ENCODE peak calls at places on chromosomes 16 and 17, in seven cellular contexts. G, V, L, W, T, A and D are unnamed samples.

GRCh38 chr16:66070140-66070887 is 296.2 kb upstream of the CDH5 start:
- DNase-seq in A (no peak), G (no peak), L (peak), T (peak), V (no peak), W (peak), D (no peak)

GRCh38 chr17:78184311-78184710 is 2.5 kb downstream of the TK1 start:
- DNase-seq in T (no peak), W (no peak), A (no peak), G (no peak), L (peak), V (no peak), D (no peak)

GRCh38 chr17:60678118-60678444 is 430 bp downstream of the BCAS3 start:
- DNase-seq in G (no peak), W (no peak), T (no peak), L (no peak), A (no peak), V (no peak), D (no peak)

GRCh38 chr17:17966399-17966798 is 5.8 kb downstream of the TOM1L2 start:
- DNase-seq in A (no peak), L (no peak), W (no peak), G (no peak), T (no peak), V (no peak), D (no peak)

GRCh38 chr16:2115591-2115973 is 20.1 kb downstream of the PKD1 start:
- DNase-seq in V (no peak), A (no peak), G (no peak), T (no peak), W (no peak), L (no peak), D (no peak)

GRCh38 chr16:11390573-11391495 is 45.6 kb downstream of the RMI2 start:
- DNase-seq in V (no peak), G (no peak), T (no peak), L (no peak), W (no peak), A (no peak), D (no peak)

GRCh38 chr16:82136956-82137818 is 32.8 kb downstream of the MPHOSPH6 start:
- DNase-seq in G (no peak), L (no peak), T (no peak), V (no peak), A (no peak), W (no peak), D (no peak)

GRCh38 chr16:64417711-64418227 is 704.1 kb downstream of the CDH11 start:
- DNase-seq in W (no peak), G (no peak), A (no peak), L (no peak), V (no peak), T (no peak), D (peak)

GRCh38 chr16:49890876-49891275 is 35.0 kb upstream of the ZNF423 start:
- DNase-seq in A (no peak), L (peak), T (no peak), W (no peak), G (no peak), V (peak), D (no peak)

GRCh38 chr17:31275126-31275525 is 21.9 kb downstream of the OMG start:
- DNase-seq in A (no peak), G (no peak), L (no peak), T (no peak), W (no peak), V (no peak), D (no peak)

GRCh38 chr17:73228748-73229236 is 32.9 kb downstream of the CPSF4L start:
- DNase-seq in L (peak), A (no peak), V (peak), W (peak), T (peak), G (peak), D (peak)

GRCh38 chr16:49513040-49513439 is 139.4 kb downstream of the C16orf78 start:
- DNase-seq in V (peak), T (peak), W (no peak), L (no peak), G (no peak), A (no peak), D (no peak)

GRCh38 chr17:35819456-35819855 is 10.2 kb downstream of the TAF15 start:
- DNase-seq in A (no peak), L (no peak), W (no peak), T (no peak), V (no peak), G (no peak), D (no peak)

GRCh38 chr17:1390422-1391367 is 9.3 kb downstream of the YWHAE start:
- DNase-seq in A (no peak), L (no peak), V (no peak), G (no peak), T (no peak), W (peak), D (no peak)

GRCh38 chr17:17216776-17217175 is 10.6 kb upstream of the PLD6 start:
- DNase-seq in W (no peak), T (no peak), L (no peak), G (no peak), V (no peak), A (no peak), D (no peak)

DNA sequence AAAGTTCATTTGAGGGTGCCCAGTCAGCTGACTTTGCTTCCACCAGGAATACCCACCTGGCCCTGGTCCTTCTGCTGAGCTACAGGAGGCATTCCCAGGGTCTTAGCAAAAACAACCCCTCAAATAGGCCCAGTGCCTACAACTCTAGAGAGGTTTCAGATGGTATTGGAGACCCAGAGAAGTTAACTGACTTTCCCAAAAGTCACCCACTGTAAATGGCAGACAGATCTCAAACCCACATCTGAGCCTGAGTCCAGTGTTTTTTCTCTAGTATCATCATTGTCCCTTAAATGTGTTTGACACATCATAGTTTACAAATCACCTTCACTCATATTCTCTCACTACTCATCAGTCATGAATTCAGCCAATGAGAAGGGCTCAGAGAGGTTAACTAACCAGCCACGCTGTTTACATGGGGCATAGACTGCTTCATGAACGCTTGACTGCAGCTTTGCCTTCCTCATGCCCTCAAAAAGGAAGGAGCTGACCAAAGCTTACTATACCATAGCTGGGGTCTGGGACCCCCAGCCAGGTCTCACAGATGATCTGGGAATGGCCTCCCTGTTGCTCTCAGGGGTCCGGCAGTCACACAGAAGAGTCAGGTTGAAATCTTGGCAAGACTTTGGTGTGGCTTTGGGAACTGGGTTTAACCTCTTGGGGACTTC is 3.7 kb downstream of the PHOSPHO1 start:
- DNase-seq in T (no peak), V (no peak), G (no peak), A (no peak), L (no peak), W (no peak), D (no peak)
- H3K4me3 ChIP-seq in T (no peak), V (no peak), G (no peak), A (no peak), L (no peak), W (no peak), D (no peak)

GRCh38 chr17:37190493-37190892 is 185.3 kb upstream of the C17orf78 start:
- DNase-seq in T (no peak), V (no peak), G (no peak), W (no peak), L (no peak), A (no peak), D (no peak)
- TF ChIP-seq CTCF in T (no peak), V (peak), G (no peak), W (no peak), L (no peak), A (no peak), D (no peak)

DNA sequence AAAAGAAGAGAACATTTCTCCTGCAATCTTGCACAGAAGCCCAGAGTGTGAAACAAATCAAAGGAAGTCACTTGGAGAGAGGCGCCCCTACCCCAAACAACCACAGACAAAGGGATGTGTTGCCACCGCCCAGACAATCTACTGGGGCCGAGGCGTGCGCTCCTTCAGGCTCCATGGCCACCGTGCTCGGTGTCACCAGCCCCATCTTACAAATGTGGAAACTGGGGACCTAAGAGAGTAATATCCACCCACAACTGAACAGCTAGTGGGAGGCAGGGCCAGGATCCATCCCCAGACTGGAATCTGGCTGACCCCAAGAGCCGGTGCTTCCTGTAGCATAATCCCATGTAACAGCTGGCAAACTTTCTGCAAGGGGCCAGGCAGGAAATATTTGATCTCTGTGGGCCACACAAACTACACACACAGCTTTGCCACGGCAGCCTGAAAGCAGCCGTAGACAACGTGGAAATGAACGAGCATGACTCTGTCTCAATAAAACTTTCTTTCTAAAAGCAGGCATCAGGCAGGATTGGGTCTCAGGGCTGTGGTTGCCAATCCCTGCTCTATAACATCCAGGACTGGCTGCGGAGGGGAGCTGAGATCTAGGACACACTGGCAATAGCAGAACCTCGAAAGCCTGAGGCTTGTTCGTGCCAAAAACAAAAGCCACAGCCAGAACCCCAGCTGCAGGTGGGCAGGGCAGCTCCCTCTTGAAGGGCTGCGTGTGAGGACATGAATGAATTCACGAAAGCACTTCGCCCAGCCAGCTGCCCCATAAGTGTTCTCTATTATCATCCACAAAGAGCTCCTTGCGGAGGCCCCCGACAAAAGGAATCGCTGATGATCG is 26.6 kb upstream of the GINS2 start:
- DNase-seq in T (no peak), L (no peak), W (no peak), V (peak), G (peak), A (no peak), D (no peak)
- H3K4me3 ChIP-seq in T (no peak), L (no peak), W (no peak), V (peak), G (no peak), A (no peak), D (no peak)

GRCh38 chr17:81558941-81559806 is 7.0 kb upstream of the FAAP100 start:
- DNase-seq in W (no peak), L (peak), G (no peak), T (peak), V (peak), A (no peak), D (no peak)
- TF ChIP-seq CTCF in W (peak), L (no peak), G (no peak), T (no peak), V (peak), A (no peak), D (peak)